ENCODE peak calls at places on chromosomes 13 and 19, in eight cellular contexts. One of them, this sample, is unnamed.
A peak's percentile ranks its signal among the peaks of the same experiment; 100 is the strongest.

GRCh38 chr13:22162889-22163288 is 492.0 kb downstream of the FGF9 start:
- DNase-seq in left colon: no peak
- DNase-seq in Daoy: no peak
- DNase-seq in CD4-positive, alpha-beta T cell: no peak
- DNase-seq in EL: no peak
- DNase-seq in OCI-LY7: no peak
- DNase-seq in MM.1S: peak; percentile 14
- DNase-seq in activated CD4-positive, alpha-beta T cell treated with anti-CD3 and anti-CD28 coated beads, Interleukin-2, amount 10 ng/mL, durations not matched to agents 7 days and 5 days: no peak
- DNase-seq in this sample: no peak

GRCh38 chr13:107867701-107868661 is 347.4 kb downstream of the LIG4 start:
- DNase-seq in left colon: no peak
- DNase-seq in Daoy: peak; percentile 65
- DNase-seq in CD4-positive, alpha-beta T cell: no peak
- DNase-seq in EL: no peak
- DNase-seq in OCI-LY7: no peak
- DNase-seq in MM.1S: no peak
- DNase-seq in activated CD4-positive, alpha-beta T cell treated with anti-CD3 and anti-CD28 coated beads, Interleukin-2, amount 10 ng/mL, durations not matched to agents 7 days and 5 days: no peak
- DNase-seq in this sample: no peak

GRCh38 chr19:56273563-56274117 is 1.1 kb downstream of the EDDM13 start:
- DNase-seq in left colon: no peak
- DNase-seq in Daoy: peak; percentile 73
- DNase-seq in CD4-positive, alpha-beta T cell: no peak
- DNase-seq in EL: peak; percentile 49
- DNase-seq in OCI-LY7: no peak
- DNase-seq in MM.1S: no peak
- DNase-seq in activated CD4-positive, alpha-beta T cell treated with anti-CD3 and anti-CD28 coated beads, Interleukin-2, amount 10 ng/mL, durations not matched to agents 7 days and 5 days: no peak
- DNase-seq in this sample: no peak

GRCh38 chr19:38388310-38389100 is at the start of gene SPRED3:
- DNase-seq in left colon: peak; percentile 24
- DNase-seq in Daoy: peak; percentile 42
- DNase-seq in CD4-positive, alpha-beta T cell: no peak
- DNase-seq in EL: no peak
- DNase-seq in OCI-LY7: no peak
- DNase-seq in MM.1S: no peak
- DNase-seq in activated CD4-positive, alpha-beta T cell treated with anti-CD3 and anti-CD28 coated beads, Interleukin-2, amount 10 ng/mL, durations not matched to agents 7 days and 5 days: no peak
- DNase-seq in this sample: no peak

GRCh38 chr19:8240274-8241229 is 31.4 kb downstream of the CERS4 start:
- DNase-seq in left colon: peak; percentile 75
- DNase-seq in Daoy: peak; percentile 94
- DNase-seq in CD4-positive, alpha-beta T cell: no peak
- DNase-seq in EL: peak; percentile 87
- DNase-seq in OCI-LY7: peak; percentile 60
- DNase-seq in MM.1S: peak; percentile 41
- DNase-seq in activated CD4-positive, alpha-beta T cell treated with anti-CD3 and anti-CD28 coated beads, Interleukin-2, amount 10 ng/mL, durations not matched to agents 7 days and 5 days: peak; percentile 33
- DNase-seq in this sample: no peak

GRCh38 chr13:100922599-100922998 is 248.0 kb upstream of the TMTC4 start:
- DNase-seq in left colon: no peak
- DNase-seq in Daoy: no peak
- DNase-seq in CD4-positive, alpha-beta T cell: no peak
- DNase-seq in EL: no peak
- DNase-seq in OCI-LY7: no peak
- DNase-seq in MM.1S: no peak
- DNase-seq in activated CD4-positive, alpha-beta T cell treated with anti-CD3 and anti-CD28 coated beads, Interleukin-2, amount 10 ng/mL, durations not matched to agents 7 days and 5 days: no peak
- DNase-seq in this sample: no peak

GRCh38 chr19:16416996-16417395 is 54.8 kb downstream of the EPS15L1 start:
- DNase-seq in left colon: no peak
- DNase-seq in Daoy: no peak
- DNase-seq in CD4-positive, alpha-beta T cell: no peak
- DNase-seq in EL: no peak
- DNase-seq in OCI-LY7: no peak
- DNase-seq in MM.1S: no peak
- DNase-seq in activated CD4-positive, alpha-beta T cell treated with anti-CD3 and anti-CD28 coated beads, Interleukin-2, amount 10 ng/mL, durations not matched to agents 7 days and 5 days: no peak
- DNase-seq in this sample: no peak

GRCh38 chr13:52787212-52787611 is 47.6 kb upstream of the CNMD start:
- DNase-seq in left colon: no peak
- DNase-seq in Daoy: no peak
- DNase-seq in CD4-positive, alpha-beta T cell: no peak
- DNase-seq in EL: no peak
- DNase-seq in OCI-LY7: no peak
- DNase-seq in MM.1S: no peak
- DNase-seq in activated CD4-positive, alpha-beta T cell treated with anti-CD3 and anti-CD28 coated beads, Interleukin-2, amount 10 ng/mL, durations not matched to agents 7 days and 5 days: no peak
- DNase-seq in this sample: no peak